ENCODE peak calls at places on chromosomes 3 and 15, in four cellular contexts. One of them, this sample, is unnamed. For H3K9me3, the result is how much of the 10 kb centered on the place peaks cover.

GRCh38 chr3:106049876-106050275 is 181.1 kb upstream of the CBLB start:
- DNase-seq in HCT116: no peak
- DNase-seq in body of pancreas: no peak
- DNase-seq in spleen: no peak
- DNase-seq in this sample: no peak

GRCh38 chr3:48591886-48592518 is 3.1 kb downstream of the COL7A1 start:
- DNase-seq in HCT116: no peak
- DNase-seq in body of pancreas: no peak
- DNase-seq in spleen: no peak
- DNase-seq in this sample: no peak

GRCh38 chr3:133488785-133489367 is 84.6 kb upstream of the CDV3 start:
- DNase-seq in HCT116: no peak
- DNase-seq in body of pancreas: peak
- DNase-seq in spleen: no peak
- DNase-seq in this sample: no peak

GRCh38 chr3:138072816-138073215 is 42.6 kb downstream of the DZIP1L start:
- DNase-seq in HCT116: no peak
- DNase-seq in body of pancreas: no peak
- DNase-seq in spleen: no peak
- DNase-seq in this sample: no peak

GRCh38 chr3:3307491-3307890 is 128.0 kb upstream of the CRBN start:
- DNase-seq in HCT116: no peak
- DNase-seq in body of pancreas: no peak
- DNase-seq in spleen: no peak
- DNase-seq in this sample: no peak

GRCh38 chr15:50166216-50166615 is 15.8 kb upstream of the SLC27A2 start:
- DNase-seq in HCT116: no peak
- DNase-seq in body of pancreas: no peak
- DNase-seq in spleen: no peak
- DNase-seq in this sample: no peak

GRCh38 chr3:6168242-6168641 is 692.7 kb upstream of the GRM7 start:
- DNase-seq in HCT116: no peak
- DNase-seq in body of pancreas: no peak
- DNase-seq in spleen: no peak
- DNase-seq in this sample: no peak

GRCh38 chr3:17140670-17141505 is 256.1 kb downstream of the PLCL2 start:
- DNase-seq in HCT116: no peak
- DNase-seq in body of pancreas: no peak
- DNase-seq in spleen: no peak
- DNase-seq in this sample: no peak

GRCh38 chr3:49914906-49915305 is 11.2 kb upstream of the MST1R start:
- DNase-seq in HCT116: no peak
- DNase-seq in body of pancreas: no peak
- DNase-seq in spleen: no peak
- DNase-seq in this sample: no peak

GRCh38 chr15:45794768-45795486 is 160.1 kb downstream of the SQOR start:
- DNase-seq in HCT116: no peak
- DNase-seq in body of pancreas: no peak
- DNase-seq in spleen: no peak
- DNase-seq in this sample: no peak

GRCh38 chr3:38084019-38084968 is 45.3 kb downstream of the DLEC1 start:
- DNase-seq in HCT116: no peak
- DNase-seq in body of pancreas: peak
- DNase-seq in spleen: no peak
- DNase-seq in this sample: no peak

GRCh38 chr3:117666316-117666715 is 956.7 kb downstream of the TUSC7 start:
- DNase-seq in HCT116: no peak
- DNase-seq in body of pancreas: no peak
- DNase-seq in spleen: no peak
- DNase-seq in this sample: no peak

GRCh38 chr15:51904931-51905330 is 66.6 kb downstream of the LEO1 start:
- DNase-seq in HCT116: no peak
- DNase-seq in body of pancreas: no peak
- DNase-seq in spleen: no peak
- DNase-seq in this sample: no peak

GRCh38 chr3:10753964-10754363 is 62.1 kb upstream of the SLC6A11 start:
- DNase-seq in HCT116: no peak
- DNase-seq in body of pancreas: peak
- DNase-seq in spleen: no peak
- DNase-seq in this sample: no peak

GRCh38 chr15:69783211-69783610 is 314.5 kb downstream of the TLE3 start:
- DNase-seq in HCT116: no peak
- DNase-seq in body of pancreas: no peak
- DNase-seq in spleen: no peak
- DNase-seq in this sample: no peak

GRCh38 chr3:146476094-146476740 is 6.9 kb upstream of the PLSCR2 start:
- DNase-seq in HCT116: no peak
- DNase-seq in body of pancreas: no peak
- DNase-seq in spleen: no peak
- DNase-seq in this sample: no peak

GRCh38 chr15:84962975-84963374 is 18.7 kb upstream of the PDE8A start:
- DNase-seq in HCT116: no peak
- DNase-seq in body of pancreas: no peak
- DNase-seq in spleen: no peak
- DNase-seq in this sample: no peak

GRCh38 chr3:63349583-63350177 is 71.6 kb downstream of the SYNPR start:
- DNase-seq in HCT116: peak
- DNase-seq in body of pancreas: peak
- DNase-seq in spleen: no peak
- DNase-seq in this sample: peak

GRCh38 chr3:18740631-18741583 is 315.8 kb upstream of the SATB1 start:
- DNase-seq in HCT116: no peak
- DNase-seq in body of pancreas: peak
- DNase-seq in spleen: no peak
- DNase-seq in this sample: no peak

GRCh38 chr15:96625251-96625650 is 294.8 kb downstream of the NR2F2 start:
- DNase-seq in HCT116: no peak
- DNase-seq in body of pancreas: no peak
- DNase-seq in spleen: no peak
- DNase-seq in this sample: no peak

GRCh38 chr3:101484805-101485620 is 28.0 kb downstream of the SENP7 start:
- DNase-seq in HCT116: no peak
- DNase-seq in body of pancreas: no peak
- DNase-seq in spleen: no peak
- DNase-seq in this sample: no peak

GRCh38 chr3:13207578-13207922 is 134.3 kb upstream of the IQSEC1 start:
- DNase-seq in HCT116: no peak
- DNase-seq in body of pancreas: no peak
- DNase-seq in spleen: peak
- DNase-seq in this sample: no peak

GRCh38 chr3:119731545-119732343 is 28.9 kb downstream of the CFAP91 start:
- DNase-seq in HCT116: no peak
- DNase-seq in body of pancreas: no peak
- DNase-seq in spleen: no peak
- DNase-seq in this sample: no peak

GRCh38 chr3:108495717-108496116 is 14.7 kb downstream of the MYH15 start:
- DNase-seq in HCT116: no peak
- DNase-seq in body of pancreas: no peak
- DNase-seq in spleen: no peak
- DNase-seq in this sample: no peak

GRCh38 chr15:51094606-51095569 is at the start of gene TNFAIP8L3:
- DNase-seq in HCT116: no peak
- DNase-seq in body of pancreas: no peak
- DNase-seq in spleen: peak
- DNase-seq in this sample: peak

GRCh38 chr3:150227839-150228238 is 180.3 kb upstream of the TSC22D2 start:
- DNase-seq in HCT116: peak
- DNase-seq in body of pancreas: peak
- DNase-seq in spleen: no peak
- DNase-seq in this sample: no peak

DNA sequence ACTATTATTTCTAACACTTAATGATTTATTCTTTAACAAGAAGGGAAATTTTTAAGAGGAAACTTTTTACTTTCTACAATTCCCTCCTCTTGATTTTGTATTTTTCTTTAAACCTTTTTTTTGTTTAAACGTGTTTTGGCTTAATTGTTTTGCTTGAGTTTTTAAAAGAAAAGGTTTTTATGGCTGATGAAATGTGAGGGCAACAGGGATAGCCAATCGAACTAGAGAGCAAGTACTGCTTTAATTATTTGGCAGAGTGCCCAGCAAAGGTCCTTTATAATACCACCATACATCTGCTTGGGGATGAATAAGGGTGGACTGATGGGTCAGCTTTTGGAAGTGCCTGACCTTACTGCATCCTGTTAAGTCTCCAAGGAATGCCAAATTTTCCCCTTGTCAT is 19.6 kb upstream of the MTHFS start:
- DNase-seq in HCT116: no peak
- DNase-seq in body of pancreas: no peak
- DNase-seq in spleen: no peak
- DNase-seq in this sample: no peak
- H3K9me3 ChIP-seq in HCT116: under half
- H3K9me3 ChIP-seq in body of pancreas: under half
- H3K9me3 ChIP-seq in spleen: half or more
- H3K9me3 ChIP-seq in this sample: under half

GRCh38 chr3:115788921-115789470 is 165.7 kb downstream of the GAP43 start:
- DNase-seq in HCT116: peak
- DNase-seq in body of pancreas: no peak
- DNase-seq in spleen: no peak
- DNase-seq in this sample: no peak

GRCh38 chr3:115784739-115785571 is 161.6 kb downstream of the GAP43 start:
- DNase-seq in HCT116: no peak
- DNase-seq in body of pancreas: no peak
- DNase-seq in spleen: no peak
- DNase-seq in this sample: no peak

GRCh38 chr3:115787818-115788217 is 164.5 kb downstream of the GAP43 start:
- DNase-seq in HCT116: no peak
- DNase-seq in body of pancreas: no peak
- DNase-seq in spleen: no peak
- DNase-seq in this sample: no peak

GRCh38 chr3:115785782-115786181 is 162.5 kb downstream of the GAP43 start:
- DNase-seq in HCT116: no peak
- DNase-seq in body of pancreas: no peak
- DNase-seq in spleen: no peak
- DNase-seq in this sample: no peak

GRCh38 chr3:115783938-115784738 is 160.8 kb downstream of the GAP43 start:
- DNase-seq in HCT116: peak
- DNase-seq in body of pancreas: peak
- DNase-seq in spleen: peak
- DNase-seq in this sample: peak
- TF ChIP-seq POLR2A in HCT116: no peak
- TF ChIP-seq POLR2A in body of pancreas: peak
- TF ChIP-seq POLR2A in spleen: no peak
- TF ChIP-seq POLR2A in this sample: peak

DNA sequence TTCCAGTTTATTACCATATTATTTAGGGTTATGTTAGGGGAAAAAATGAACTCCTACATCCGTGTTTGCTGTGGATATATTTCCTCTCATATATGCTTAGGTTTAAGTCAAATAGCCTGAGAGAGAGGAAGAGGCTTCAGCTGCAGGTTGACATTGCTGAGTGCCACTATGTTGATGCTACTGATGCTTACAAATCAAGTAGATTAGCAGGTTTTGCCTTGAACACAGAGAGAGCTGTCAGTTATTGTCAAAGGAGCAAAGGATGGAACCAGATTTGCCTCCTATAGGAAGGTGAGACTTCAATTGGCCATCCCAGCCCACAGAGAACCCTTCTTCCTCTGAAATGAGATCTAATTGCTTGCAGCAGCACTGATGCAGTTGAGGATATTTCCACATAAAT is 339.2 kb downstream of the CADM2 start:
- DNase-seq in HCT116: no peak
- DNase-seq in body of pancreas: no peak
- DNase-seq in spleen: no peak
- DNase-seq in this sample: no peak
- H3K9me3 ChIP-seq in HCT116: under half
- H3K9me3 ChIP-seq in body of pancreas: under half
- H3K9me3 ChIP-seq in spleen: under half
- H3K9me3 ChIP-seq in this sample: under half

GRCh38 chr15:80584561-80584964 is 110.5 kb upstream of the ABHD17C start:
- DNase-seq in HCT116: no peak
- DNase-seq in body of pancreas: no peak
- DNase-seq in spleen: no peak
- DNase-seq in this sample: no peak

GRCh38 chr15:80585544-80586018 is 109.5 kb upstream of the ABHD17C start:
- DNase-seq in HCT116: peak
- DNase-seq in body of pancreas: no peak
- DNase-seq in spleen: no peak
- DNase-seq in this sample: no peak

GRCh38 chr15:80586141-80586540 is 109.0 kb upstream of the ABHD17C start:
- DNase-seq in HCT116: no peak
- DNase-seq in body of pancreas: no peak
- DNase-seq in spleen: no peak
- DNase-seq in this sample: no peak

GRCh38 chr15:80587007-80587406 is 108.1 kb upstream of the ABHD17C start:
- DNase-seq in HCT116: no peak
- DNase-seq in body of pancreas: no peak
- DNase-seq in spleen: no peak
- DNase-seq in this sample: no peak

DNA sequence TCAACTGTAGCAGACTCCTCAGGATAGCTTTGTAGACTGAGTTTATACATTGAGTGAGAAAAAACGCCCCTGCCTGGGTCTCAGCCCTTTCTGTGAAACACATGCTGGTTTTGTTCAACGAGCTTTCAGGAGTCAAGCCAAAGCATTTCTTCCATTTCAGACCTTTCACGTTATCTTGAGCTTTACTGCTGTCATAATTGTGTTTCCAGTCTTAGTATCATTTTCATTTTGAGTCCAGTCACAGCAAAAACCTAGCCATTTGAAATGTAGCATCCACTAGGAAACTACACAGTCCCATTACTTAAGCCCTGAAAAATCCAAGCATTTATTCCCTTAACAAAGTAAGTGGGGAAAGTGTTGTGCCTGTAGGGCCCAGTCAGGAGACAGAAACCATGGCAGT is 110.1 kb upstream of the ABHD17C start:
- DNase-seq in HCT116: no peak
- DNase-seq in body of pancreas: no peak
- DNase-seq in spleen: no peak
- DNase-seq in this sample: no peak
- TF ChIP-seq POLR2A in HCT116: no peak
- TF ChIP-seq POLR2A in body of pancreas: no peak
- TF ChIP-seq POLR2A in spleen: no peak
- TF ChIP-seq POLR2A in this sample: no peak

GRCh38 chr15:98809273-98809672 is 160.9 kb downstream of the IGF1R start:
- DNase-seq in HCT116: no peak
- DNase-seq in body of pancreas: peak
- DNase-seq in spleen: no peak
- DNase-seq in this sample: no peak
- H3K9me3 ChIP-seq in HCT116: under half
- H3K9me3 ChIP-seq in body of pancreas: under half
- H3K9me3 ChIP-seq in spleen: under half
- H3K9me3 ChIP-seq in this sample: under half